ENCODE peak calls at places on chromosomes 13 and 19, in five cellular contexts. K is right cardiac atrium; W is mesendoderm; S is activated naive CD8-positive, alpha-beta T cell treated with anti-CD3 and anti-CD28 coated beads, Interleukin-2, amount 50 U/mL, for 24 hours; I is Jurkat, Clone E6-1. Z is an unnamed sample.

GRCh38 chr13:109677206-109677605 is 109.2 kb downstream of the IRS2 start:
- DNase-seq in S (no peak), K (no peak), I (no peak), W (no peak), Z (no peak)

GRCh38 chr19:3707868-3708206 is 347 bp upstream of the TJP3 start:
- DNase-seq in I (no peak), K (no peak), W (no peak), S (no peak), Z (no peak)

GRCh38 chr19:1156305-1156801 is 17.7 kb downstream of the SBNO2 start:
- DNase-seq in K (peak), S (no peak), I (no peak), W (no peak), Z (no peak)

GRCh38 chr13:24747248-24748151 is 16.5 kb upstream of the RNF17 start:
- DNase-seq in S (peak), K (no peak), I (no peak), W (peak), Z (peak)

GRCh38 chr19:5128251-5128931 is 159.5 kb downstream of the KDM4B start:
- DNase-seq in I (no peak), S (no peak), K (peak), W (peak), Z (no peak)

GRCh38 chr19:4521170-4521887 is 3.0 kb upstream of the PLIN4 start:
- DNase-seq in S (no peak), I (no peak), K (peak), W (no peak), Z (no peak)

GRCh38 chr13:50319603-50320296 is 304.5 kb downstream of the KCNRG start:
- DNase-seq in W (no peak), S (no peak), I (peak), K (no peak), Z (no peak)

GRCh38 chr19:2282062-2282861 is at the start of gene PEAK3:
- DNase-seq in S (peak), K (peak), I (no peak), W (peak), Z (no peak)

GRCh38 chr13:46782066-46782465 is 14.9 kb downstream of the ESD start:
- DNase-seq in S (no peak), K (no peak), W (no peak), I (no peak), Z (no peak)

GRCh38 chr13:39493966-39494365 is 109.0 kb downstream of the LHFPL6 start:
- DNase-seq in K (no peak), S (no peak), W (no peak), I (no peak), Z (no peak)

GRCh38 chr13:42883771-42884170 is 102.4 kb downstream of the FAM216B start:
- DNase-seq in K (peak), W (peak), S (no peak), I (no peak), Z (peak)

GRCh38 chr13:101545521-101545920 is 93.0 kb downstream of the ITGBL1 start:
- DNase-seq in W (no peak), K (no peak), S (no peak), I (no peak), Z (no peak)

GRCh38 chr13:38602261-38602660 is 84.6 kb upstream of the FREM2 start:
- DNase-seq in S (no peak), K (no peak), W (peak), I (no peak), Z (no peak)

GRCh38 chr13:81874681-81875661 is 1534.0 kb upstream of the SPRY2 start:
- DNase-seq in W (peak), I (peak), S (no peak), K (no peak), Z (no peak)

GRCh38 chr13:79937311-79938243 is 403.3 kb downstream of the SPRY2 start:
- DNase-seq in I (no peak), S (no peak), K (no peak), W (no peak), Z (no peak)

GRCh38 chr13:114102521-114103288 is 29.7 kb downstream of the RASA3 start:
- DNase-seq in I (no peak), S (no peak), W (no peak), K (no peak), Z (no peak)

GRCh38 chr13:94143624-94144350 is 335.7 kb downstream of the DCT start:
- DNase-seq in S (no peak), K (no peak), W (no peak), I (no peak), Z (no peak)

GRCh38 chr13:65710514-65710913 is 1519.6 kb downstream of the PCDH9 start:
- DNase-seq in K (no peak), I (no peak), W (no peak), S (no peak), Z (no peak)

GRCh38 chr19:55146078-55146647 is 2.8 kb downstream of the TNNT1 start:
- DNase-seq in K (no peak), S (no peak), W (peak), I (peak), Z (peak)

GRCh38 chr13:33797622-33798021 is 20.3 kb upstream of the RFC3 start:
- DNase-seq in S (no peak), W (no peak), K (no peak), I (no peak), Z (no peak)

GRCh38 chr19:19444694-19445155 is 39.2 kb downstream of the GATAD2A start:
- DNase-seq in W (peak), S (no peak), I (no peak), K (peak), Z (no peak)

GRCh38 chr19:51272183-51272817 is 21.4 kb downstream of the SIGLECL1 start:
- DNase-seq in S (no peak), I (peak), W (no peak), K (no peak), Z (no peak)

GRCh38 chr13:73995752-73996151 is 138.5 kb downstream of the KLF12 start:
- DNase-seq in I (no peak), S (no peak), K (peak), W (no peak), Z (no peak)

GRCh38 chr13:99968521-99969367 is 2.8 kb downstream of the ZIC5 start:
- DNase-seq in S (no peak), W (peak), K (no peak), I (no peak), Z (peak)

GRCh38 chr19:32971715-32972540 is at the start of the genes CEP89 and FAAP24:
- DNase-seq in S (peak), I (peak), W (peak), K (peak), Z (peak)

GRCh38 chr13:47904239-47904638 is 96.8 kb downstream of the SUCLA2 start:
- DNase-seq in K (no peak), I (no peak), W (no peak), S (no peak), Z (peak)

GRCh38 chr19:2033825-2034159 is 17.3 kb downstream of the MKNK2 start:
- DNase-seq in S (no peak), I (no peak), K (no peak), W (no peak), Z (no peak)

GRCh38 chr19:31364956-31365355 is 15.7 kb upstream of the TSHZ3 start:
- DNase-seq in W (no peak), S (no peak), K (no peak), I (no peak), Z (no peak)

GRCh38 chr19:33434886-33435705 is 61.6 kb downstream of the CEBPG start:
- DNase-seq in W (peak), S (no peak), I (no peak), K (no peak), Z (no peak)

GRCh38 chr19:42069619-42070293 is at the start of gene GRIK5:
- DNase-seq in S (no peak), K (no peak), W (peak), I (no peak), Z (peak)

GRCh38 chr13:104460553-104460952 is 1394.3 kb upstream of the SLC10A2 start:
- DNase-seq in K (no peak), W (no peak), I (no peak), S (no peak), Z (no peak)

GRCh38 chr19:45497791-45498190 is 452 bp upstream of the PPM1N start:
- DNase-seq in I (no peak), S (no peak), W (no peak), K (no peak), Z (no peak)

GRCh38 chr13:59601993-59602392 is 561.7 kb downstream of the DIAPH3 start:
- DNase-seq in S (no peak), W (no peak), I (no peak), K (no peak), Z (no peak)

GRCh38 chr13:41458939-41459753 is 1.8 kb downstream of the RGCC start:
- DNase-seq in I (peak), S (peak), W (peak), K (no peak), Z (peak)